ENCODE peak calls at places on chromosomes 4 and X, in seven cellular contexts. P, M, R, L, W, H and X are unnamed samples.

GRCh38 chr4:152029631-152030030 is 268.8 kb upstream of the GATB start:
- DNase-seq in R (no peak), H (no peak), L (peak; percentile 51), W (no peak), M (no peak), P (no peak), X (no peak)

GRCh38 chrX:9829308-9830267 is 43.4 kb downstream of the SHROOM2 start:
- DNase-seq in R (no peak), L (peak; percentile 86), P (peak; percentile 76), W (peak; percentile 62), H (peak; percentile 62), M (no peak), X (peak; percentile 56)

GRCh38 chr4:184818216-184818564 is 7.6 kb downstream of the ACSL1 start:
- DNase-seq in H (no peak), W (no peak), R (no peak), L (no peak), M (no peak), P (peak; percentile 49), X (no peak)

GRCh38 chrX:40109288-40110008 is 11.7 kb upstream of the BCOR start:
- DNase-seq in L (peak; percentile 69), W (no peak), H (no peak), M (no peak), R (peak; percentile 85), P (no peak), X (peak; percentile 53)

GRCh38 chrX:111511477-111511876 is at the start of gene SERTM2:
- DNase-seq in M (no peak), H (no peak), W (no peak), R (no peak), P (no peak), L (peak; percentile 46), X (peak; percentile 4)

GRCh38 chr4:41692717-41693345 is 55.7 kb downstream of the PHOX2B start:
- DNase-seq in H (peak; percentile 23), P (peak; percentile 44), L (peak; percentile 57), M (peak; percentile 46), W (peak; percentile 54), R (peak; percentile 48), X (peak; percentile 53)

GRCh38 chrX:132488819-132489255 is at the start of gene MBNL3:
- DNase-seq in W (no peak), L (peak; percentile 46), R (peak; percentile 75), P (peak; percentile 25), H (peak; percentile 33), M (peak; percentile 31), X (peak; percentile 35)

GRCh38 chrX:73850124-73851013 is 287.4 kb downstream of the CHIC1 start:
- DNase-seq in L (peak; percentile 38), M (peak; percentile 6), R (peak; percentile 72), W (peak; percentile 29), H (peak; percentile 32), P (peak; percentile 29), X (peak; percentile 42)

GRCh38 chrX:110750526-110751189 is 45.0 kb downstream of the CHRDL1 start:
- DNase-seq in R (no peak), W (no peak), M (no peak), H (no peak), L (no peak), P (no peak), X (peak; percentile 9)

GRCh38 chr4:878796-879729 is 53.1 kb downstream of the GAK start:
- DNase-seq in L (no peak), R (peak; percentile 31), P (no peak), H (no peak), M (no peak), W (no peak), X (no peak)

GRCh38 chrX:71253253-71254091 is 468 bp downstream of the ZMYM3 start:
- DNase-seq in H (peak; percentile 59), M (peak; percentile 32), L (peak; percentile 25), W (peak; percentile 14), R (peak; percentile 78), P (peak; percentile 56), X (peak; percentile 24)

GRCh38 chrX:420496-421223 is 34.0 kb upstream of the PPP2R3B start:
- DNase-seq in L (no peak), M (no peak), P (no peak), W (no peak), H (no peak), R (peak; percentile 37), X (no peak)

GRCh38 chr4:8028884-8029568 is 89.4 kb upstream of the AFAP1 start:
- DNase-seq in W (no peak), P (no peak), L (no peak), M (no peak), R (no peak), H (no peak), X (no peak)

DNA sequence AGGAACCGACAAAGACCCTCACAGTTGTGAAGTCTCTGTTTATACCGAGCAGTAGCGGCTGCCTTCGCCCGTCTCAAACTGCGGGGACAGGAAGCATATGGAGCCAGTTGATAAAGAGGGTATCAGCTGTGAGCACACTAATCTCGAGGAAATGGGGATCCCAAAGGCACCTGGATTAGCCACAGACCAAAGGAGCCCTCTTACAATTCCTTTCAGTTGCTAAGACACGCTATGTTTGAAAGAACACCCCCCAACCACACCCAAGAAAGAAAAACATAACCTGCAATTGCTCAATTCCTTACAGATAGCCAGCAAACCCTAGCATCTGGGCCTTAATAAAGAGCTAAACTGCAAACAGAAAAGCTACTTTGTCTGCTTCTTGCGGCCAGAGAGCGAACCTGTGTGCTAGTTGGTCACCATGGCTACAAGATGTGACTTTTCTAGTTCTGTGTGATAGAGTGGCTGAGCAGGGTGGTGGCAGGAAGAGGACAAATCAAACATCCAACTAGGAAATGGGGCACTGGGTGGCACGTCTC is 23.3 kb upstream of the CHRNA9 start:
- DNase-seq in P (no peak), H (no peak), W (no peak), M (no peak), R (no peak), L (no peak), X (no peak)
- TF ChIP-seq CTCF in P (no peak), H (no peak), W (no peak), M (no peak), R (no peak), L (no peak), X (no peak)

DNA sequence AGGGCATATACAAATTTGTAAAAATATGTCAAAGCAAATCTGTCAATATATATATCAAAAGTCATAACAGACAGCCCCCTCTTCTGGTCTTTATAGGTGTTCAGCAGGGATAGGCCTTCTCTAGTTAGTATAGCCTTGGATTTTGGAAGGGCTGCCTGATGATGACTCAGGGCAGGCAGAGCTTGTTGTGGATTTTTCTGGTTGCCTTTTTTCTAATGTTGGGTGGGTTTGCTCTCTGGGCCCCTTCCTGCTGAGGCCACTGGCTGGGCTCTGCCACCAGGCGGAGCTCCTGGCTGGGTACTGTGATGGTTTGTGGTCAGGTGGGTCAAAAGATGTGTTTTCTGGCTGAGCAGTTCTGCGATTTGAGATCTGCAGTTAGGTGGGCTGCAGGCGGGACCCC is 294.2 kb downstream of the GRIA2 start:
- DNase-seq in P (no peak), M (no peak), R (no peak), L (no peak), H (no peak), W (no peak), X (no peak)
- TF ChIP-seq CTCF in P (peak; percentile 23), M (no peak), R (no peak), L (peak; percentile 12), H (no peak), W (peak; percentile 45), X (peak; percentile 5)

GRCh38 chr4:177441803-177442622 is at the start of gene AGA:
- DNase-seq in R (peak; percentile 98), M (peak; percentile 92), L (peak; percentile 96), W (peak; percentile 91), H (peak; percentile 96), P (peak; percentile 94), X (peak; percentile 94)
- TF ChIP-seq CTCF in R (no peak), M (no peak), L (no peak), W (no peak), H (no peak), P (no peak), X (no peak)

GRCh38 chr4:74374128-74374527 is 9.2 kb downstream of the EREG start:
- DNase-seq in L (no peak), P (no peak), W (no peak), M (no peak), R (no peak), H (no peak), X (no peak)

GRCh38 chr4:74367656-74368055 is 2.7 kb downstream of the EREG start:
- DNase-seq in P (no peak), H (no peak), L (no peak), R (no peak), M (no peak), W (no peak), X (no peak)

GRCh38 chr4:74374561-74375327 is 9.8 kb downstream of the EREG start:
- DNase-seq in M (peak; percentile 92), L (peak; percentile 65), H (no peak), W (peak; percentile 74), P (no peak), R (no peak), X (peak; percentile 96)

GRCh38 chr4:74369860-74370259 is 4.9 kb downstream of the EREG start:
- DNase-seq in M (no peak), L (no peak), R (no peak), W (no peak), H (no peak), P (no peak), X (no peak)

GRCh38 chr4:74370912-74371311 is 6.0 kb downstream of the EREG start:
- DNase-seq in P (peak; percentile 43), R (no peak), L (peak; percentile 58), W (peak; percentile 72), H (peak; percentile 41), M (peak; percentile 44), X (peak; percentile 74)
- TF ChIP-seq CTCF in P (peak; percentile 66), R (peak; percentile 17), L (peak; percentile 89), W (peak; percentile 93), H (peak; percentile 55), M (peak; percentile 88), X (peak; percentile 94)

GRCh38 chrX:87578978-87579377 is 61.4 kb downstream of the KLHL4 start:
- DNase-seq in P (no peak), M (no peak), H (no peak), W (no peak), L (no peak), R (no peak), X (peak; percentile 5)

GRCh38 chrX:87580862-87581261 is 63.3 kb downstream of the KLHL4 start:
- DNase-seq in M (no peak), L (no peak), P (no peak), R (no peak), H (no peak), W (no peak), X (no peak)

GRCh38 chrX:87582453-87582852 is 64.9 kb downstream of the KLHL4 start:
- DNase-seq in H (no peak), W (no peak), R (no peak), P (no peak), L (no peak), M (no peak), X (no peak)

DNA sequence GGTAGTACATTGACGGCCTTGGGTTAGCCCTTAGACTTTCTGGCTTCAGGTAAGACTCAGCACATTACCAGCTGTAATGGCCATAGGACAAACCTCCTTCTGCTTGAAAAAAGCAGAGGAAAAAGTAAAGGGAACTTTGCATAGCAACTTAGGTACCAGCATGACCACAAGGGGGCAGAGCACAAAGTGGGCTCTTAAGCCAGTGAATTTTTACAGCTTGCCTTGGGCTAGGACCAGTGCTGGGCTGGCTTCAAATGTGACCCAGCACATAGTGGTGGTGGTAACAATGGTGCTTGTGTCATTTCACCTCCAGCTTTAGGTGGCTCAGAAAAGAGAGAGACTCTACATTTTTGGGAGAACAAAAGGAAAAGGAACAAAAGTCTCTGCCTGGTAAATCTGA is 66.1 kb downstream of the KLHL4 start:
- DNase-seq in M (no peak), H (no peak), L (no peak), P (no peak), W (no peak), R (no peak), X (peak; percentile 39)
- TF ChIP-seq CTCF in M (no peak), H (peak; percentile 30), L (peak; percentile 51), P (peak; percentile 62), W (peak; percentile 60), R (peak; percentile 27), X (peak; percentile 55)